ENCODE peak calls at places on chromosomes 3 and 15, in eight cellular contexts. One of them, this sample, is unnamed.

GRCh38 chr3:129604942-129605592 is 1.4 kb downstream of the PLXND1 start:
- DNase-seq in sigmoid colon: no peak
- DNase-seq in brain microvascular endothelial cell: no peak
- DNase-seq in IMR-90: no peak
- DNase-seq in spleen: no peak
- DNase-seq in aorta: no peak
- DNase-seq in astrocyte: no peak
- DNase-seq in A549: no peak
- DNase-seq in this sample: no peak

GRCh38 chr3:191774485-191774884 is 313.5 kb downstream of the PYDC2 start:
- DNase-seq in sigmoid colon: no peak
- DNase-seq in brain microvascular endothelial cell: no peak
- DNase-seq in IMR-90: no peak
- DNase-seq in spleen: no peak
- DNase-seq in aorta: no peak
- DNase-seq in astrocyte: peak
- DNase-seq in A549: peak
- DNase-seq in this sample: no peak

GRCh38 chr3:38270606-38271005 is 5.0 kb downstream of the SLC22A13 start:
- DNase-seq in sigmoid colon: no peak
- DNase-seq in brain microvascular endothelial cell: no peak
- DNase-seq in IMR-90: no peak
- DNase-seq in spleen: no peak
- DNase-seq in aorta: no peak
- DNase-seq in astrocyte: no peak
- DNase-seq in A549: no peak
- DNase-seq in this sample: no peak

GRCh38 chr3:53753518-53754183 is 92.6 kb downstream of the CHDH start:
- DNase-seq in sigmoid colon: no peak
- DNase-seq in brain microvascular endothelial cell: no peak
- DNase-seq in IMR-90: no peak
- DNase-seq in spleen: no peak
- DNase-seq in aorta: no peak
- DNase-seq in astrocyte: no peak
- DNase-seq in A549: no peak
- DNase-seq in this sample: no peak

GRCh38 chr3:106070187-106070586 is 201.4 kb upstream of the CBLB start:
- DNase-seq in sigmoid colon: no peak
- DNase-seq in brain microvascular endothelial cell: no peak
- DNase-seq in IMR-90: no peak
- DNase-seq in spleen: no peak
- DNase-seq in aorta: no peak
- DNase-seq in astrocyte: no peak
- DNase-seq in A549: no peak
- DNase-seq in this sample: no peak

GRCh38 chr3:55899887-55900286 is 412.8 kb upstream of the WNT5A start:
- DNase-seq in sigmoid colon: no peak
- DNase-seq in brain microvascular endothelial cell: no peak
- DNase-seq in IMR-90: no peak
- DNase-seq in spleen: no peak
- DNase-seq in aorta: no peak
- DNase-seq in astrocyte: no peak
- DNase-seq in A549: peak
- DNase-seq in this sample: no peak

GRCh38 chr3:123652346-123652984 is 67.6 kb upstream of the HACD2 start:
- DNase-seq in sigmoid colon: peak
- DNase-seq in brain microvascular endothelial cell: peak
- DNase-seq in IMR-90: peak
- DNase-seq in spleen: peak
- DNase-seq in aorta: peak
- DNase-seq in astrocyte: peak
- DNase-seq in A549: peak
- DNase-seq in this sample: no peak

GRCh38 chr3:149368201-149368849 is 9.1 kb downstream of the TM4SF1 start:
- DNase-seq in sigmoid colon: no peak
- DNase-seq in brain microvascular endothelial cell: no peak
- DNase-seq in IMR-90: peak
- DNase-seq in spleen: no peak
- DNase-seq in aorta: no peak
- DNase-seq in astrocyte: no peak
- DNase-seq in A549: no peak
- DNase-seq in this sample: no peak

GRCh38 chr3:99394831-99395733 is 243.3 kb upstream of the COL8A1 start:
- DNase-seq in sigmoid colon: no peak
- DNase-seq in brain microvascular endothelial cell: peak
- DNase-seq in IMR-90: peak
- DNase-seq in spleen: no peak
- DNase-seq in aorta: no peak
- DNase-seq in astrocyte: peak
- DNase-seq in A549: no peak
- DNase-seq in this sample: peak

DNA sequence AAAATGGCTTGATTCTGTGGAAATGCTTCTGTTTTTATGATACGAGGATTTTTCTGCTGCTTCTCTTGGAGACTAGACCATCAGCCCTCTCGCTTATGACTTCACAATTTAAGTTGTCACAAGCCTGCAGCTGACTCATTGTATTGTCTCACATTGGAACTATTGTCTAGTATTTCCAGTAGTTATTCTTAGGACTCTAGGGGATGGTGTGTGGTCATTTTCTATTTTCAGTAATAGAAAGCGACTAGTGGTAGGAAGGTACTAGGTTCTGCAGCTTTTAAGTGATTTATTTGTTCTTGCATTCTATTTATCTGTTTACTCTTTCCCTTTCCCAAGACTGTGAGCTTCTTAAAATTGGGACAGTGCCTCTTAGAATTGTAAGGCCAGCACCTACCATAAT is 66.3 kb upstream of the CRTC3 start:
- DNase-seq in sigmoid colon: no peak
- DNase-seq in brain microvascular endothelial cell: peak
- DNase-seq in IMR-90: peak
- DNase-seq in spleen: no peak
- DNase-seq in aorta: no peak
- DNase-seq in astrocyte: peak
- DNase-seq in A549: no peak
- DNase-seq in this sample: no peak
- H3K27ac ChIP-seq in sigmoid colon: peak
- H3K27ac ChIP-seq in brain microvascular endothelial cell: peak
- H3K27ac ChIP-seq in IMR-90: no peak
- H3K27ac ChIP-seq in spleen: no peak
- H3K27ac ChIP-seq in aorta: peak
- H3K27ac ChIP-seq in astrocyte: peak
- H3K27ac ChIP-seq in A549: no peak
- H3K27ac ChIP-seq in this sample: no peak

GRCh38 chr3:122416966-122417365 is 1.1 kb upstream of the WDR5B start:
- DNase-seq in sigmoid colon: no peak
- DNase-seq in brain microvascular endothelial cell: no peak
- DNase-seq in IMR-90: no peak
- DNase-seq in spleen: peak
- DNase-seq in aorta: no peak
- DNase-seq in astrocyte: no peak
- DNase-seq in A549: no peak
- DNase-seq in this sample: no peak

GRCh38 chr3:122410639-122411038 is 5.2 kb downstream of the WDR5B start:
- DNase-seq in sigmoid colon: no peak
- DNase-seq in brain microvascular endothelial cell: no peak
- DNase-seq in IMR-90: no peak
- DNase-seq in spleen: no peak
- DNase-seq in aorta: no peak
- DNase-seq in astrocyte: no peak
- DNase-seq in A549: no peak
- DNase-seq in this sample: no peak

GRCh38 chr3:122415762-122416654 is at the start of gene WDR5B:
- DNase-seq in sigmoid colon: peak
- DNase-seq in brain microvascular endothelial cell: peak
- DNase-seq in IMR-90: peak
- DNase-seq in spleen: peak
- DNase-seq in aorta: peak
- DNase-seq in astrocyte: peak
- DNase-seq in A549: peak
- DNase-seq in this sample: peak

GRCh38 chr3:122414391-122414790 is 1.5 kb downstream of the WDR5B start:
- DNase-seq in sigmoid colon: no peak
- DNase-seq in brain microvascular endothelial cell: no peak
- DNase-seq in IMR-90: peak
- DNase-seq in spleen: no peak
- DNase-seq in aorta: no peak
- DNase-seq in astrocyte: no peak
- DNase-seq in A549: no peak
- DNase-seq in this sample: no peak

DNA sequence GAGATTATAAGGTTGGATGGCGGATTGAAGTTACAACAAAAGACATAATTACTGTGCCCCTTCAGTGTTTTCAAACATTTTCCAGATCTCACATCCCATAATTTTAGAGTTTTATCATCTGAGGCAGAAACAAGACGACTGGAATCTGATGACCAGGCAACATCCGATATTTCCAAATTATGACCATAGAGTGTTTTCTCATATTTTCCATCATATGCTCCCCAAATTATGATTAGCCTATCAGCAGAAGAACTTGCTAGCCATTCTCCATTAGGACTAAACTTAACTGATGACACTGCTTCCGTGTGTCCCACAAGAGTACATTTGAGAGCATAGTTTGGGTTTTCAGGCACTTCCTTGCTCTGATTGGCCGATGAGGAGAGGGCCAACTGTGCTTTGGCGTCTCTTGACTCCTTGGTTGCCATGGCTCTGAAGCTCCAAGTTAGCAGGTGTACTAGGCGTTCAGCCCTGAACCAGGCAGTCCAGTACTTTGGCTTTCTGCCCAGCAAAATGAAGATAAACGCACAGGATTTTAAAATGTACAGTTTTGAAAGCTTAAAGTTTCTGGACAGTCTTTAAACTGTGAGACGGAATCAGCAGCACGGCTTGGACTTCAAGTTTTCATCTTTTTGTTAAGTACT is 638 bp downstream of the WDR5B start:
- DNase-seq in sigmoid colon: peak
- DNase-seq in brain microvascular endothelial cell: peak
- DNase-seq in IMR-90: peak
- DNase-seq in spleen: no peak
- DNase-seq in aorta: no peak
- DNase-seq in astrocyte: peak
- DNase-seq in A549: peak
- DNase-seq in this sample: no peak
- H3K27ac ChIP-seq in sigmoid colon: peak
- H3K27ac ChIP-seq in brain microvascular endothelial cell: peak
- H3K27ac ChIP-seq in IMR-90: peak
- H3K27ac ChIP-seq in spleen: peak
- H3K27ac ChIP-seq in aorta: peak
- H3K27ac ChIP-seq in astrocyte: peak
- H3K27ac ChIP-seq in A549: peak
- H3K27ac ChIP-seq in this sample: peak

GRCh38 chr3:4587061-4587837 is 94.1 kb downstream of the ITPR1 start:
- DNase-seq in sigmoid colon: no peak
- DNase-seq in brain microvascular endothelial cell: no peak
- DNase-seq in IMR-90: no peak
- DNase-seq in spleen: no peak
- DNase-seq in aorta: no peak
- DNase-seq in astrocyte: no peak
- DNase-seq in A549: no peak
- DNase-seq in this sample: no peak

GRCh38 chr3:4588410-4588809 is 95.3 kb downstream of the ITPR1 start:
- DNase-seq in sigmoid colon: peak
- DNase-seq in brain microvascular endothelial cell: peak
- DNase-seq in IMR-90: peak
- DNase-seq in spleen: no peak
- DNase-seq in aorta: no peak
- DNase-seq in astrocyte: peak
- DNase-seq in A549: no peak
- DNase-seq in this sample: no peak

GRCh38 chr3:4586381-4586780 is 93.2 kb downstream of the ITPR1 start:
- DNase-seq in sigmoid colon: no peak
- DNase-seq in brain microvascular endothelial cell: no peak
- DNase-seq in IMR-90: no peak
- DNase-seq in spleen: no peak
- DNase-seq in aorta: no peak
- DNase-seq in astrocyte: no peak
- DNase-seq in A549: no peak
- DNase-seq in this sample: no peak

GRCh38 chr3:4587838-4588105 is 94.6 kb downstream of the ITPR1 start:
- DNase-seq in sigmoid colon: no peak
- DNase-seq in brain microvascular endothelial cell: no peak
- DNase-seq in IMR-90: no peak
- DNase-seq in spleen: no peak
- DNase-seq in aorta: no peak
- DNase-seq in astrocyte: no peak
- DNase-seq in A549: no peak
- DNase-seq in this sample: no peak

DNA sequence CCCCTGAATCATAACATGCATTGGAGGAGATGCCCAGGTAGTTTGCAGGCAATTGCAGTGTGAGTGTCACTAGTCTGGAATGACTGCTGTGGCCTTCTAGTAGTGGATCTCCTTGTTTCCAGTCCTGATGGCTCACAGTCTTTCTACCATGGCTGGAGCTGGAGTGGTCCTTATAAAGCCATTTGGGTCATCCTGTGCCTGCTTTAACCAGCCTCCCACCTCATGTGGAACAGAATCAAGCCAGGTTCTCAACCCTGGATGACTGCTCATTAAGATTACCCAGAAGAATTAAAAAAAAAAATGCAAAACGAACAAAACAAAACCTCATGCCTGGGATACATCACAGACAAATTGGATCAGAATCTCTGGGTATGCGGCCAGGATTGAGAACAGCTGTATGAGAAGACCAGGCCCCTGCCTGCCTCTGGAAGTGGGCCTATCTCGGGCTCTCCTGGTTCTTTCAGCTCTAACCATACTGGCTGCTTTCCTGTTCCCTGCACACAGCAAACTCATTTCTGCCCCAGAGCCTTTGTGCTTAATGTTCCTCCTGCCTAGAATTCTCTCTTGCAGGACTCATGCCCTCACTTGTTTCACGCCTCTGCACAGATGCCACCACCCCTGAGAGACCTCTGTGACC is 96.4 kb downstream of the ITPR1 start:
- DNase-seq in sigmoid colon: no peak
- DNase-seq in brain microvascular endothelial cell: no peak
- DNase-seq in IMR-90: no peak
- DNase-seq in spleen: no peak
- DNase-seq in aorta: no peak
- DNase-seq in astrocyte: no peak
- DNase-seq in A549: no peak
- DNase-seq in this sample: no peak
- H3K27ac ChIP-seq in sigmoid colon: peak
- H3K27ac ChIP-seq in brain microvascular endothelial cell: no peak
- H3K27ac ChIP-seq in IMR-90: no peak
- H3K27ac ChIP-seq in spleen: no peak
- H3K27ac ChIP-seq in aorta: peak
- H3K27ac ChIP-seq in astrocyte: no peak
- H3K27ac ChIP-seq in A549: no peak
- H3K27ac ChIP-seq in this sample: no peak

GRCh38 chr15:94602771-94603474 is 371.6 kb downstream of the MCTP2 start:
- DNase-seq in sigmoid colon: no peak
- DNase-seq in brain microvascular endothelial cell: no peak
- DNase-seq in IMR-90: no peak
- DNase-seq in spleen: no peak
- DNase-seq in aorta: no peak
- DNase-seq in astrocyte: no peak
- DNase-seq in A549: no peak
- DNase-seq in this sample: no peak
- H3K27ac ChIP-seq in sigmoid colon: no peak
- H3K27ac ChIP-seq in brain microvascular endothelial cell: no peak
- H3K27ac ChIP-seq in IMR-90: no peak
- H3K27ac ChIP-seq in spleen: no peak
- H3K27ac ChIP-seq in aorta: no peak
- H3K27ac ChIP-seq in astrocyte: no peak
- H3K27ac ChIP-seq in A549: no peak
- H3K27ac ChIP-seq in this sample: no peak

GRCh38 chr3:77296527-77296926 is 256.6 kb downstream of the ROBO2 start:
- DNase-seq in sigmoid colon: no peak
- DNase-seq in brain microvascular endothelial cell: no peak
- DNase-seq in IMR-90: peak
- DNase-seq in spleen: no peak
- DNase-seq in aorta: no peak
- DNase-seq in astrocyte: peak
- DNase-seq in A549: no peak
- DNase-seq in this sample: no peak
- H3K27ac ChIP-seq in sigmoid colon: no peak
- H3K27ac ChIP-seq in brain microvascular endothelial cell: no peak
- H3K27ac ChIP-seq in IMR-90: no peak
- H3K27ac ChIP-seq in spleen: no peak
- H3K27ac ChIP-seq in aorta: no peak
- H3K27ac ChIP-seq in astrocyte: no peak
- H3K27ac ChIP-seq in A549: no peak
- H3K27ac ChIP-seq in this sample: no peak